ENCODE peak calls at places on chromosomes 7 and 10, in nine cellular contexts. L is H7, C is transverse colon, M is adipocyte, X is AG10803, S is psoas muscle, J is gastrocnemius medialis, N is sigmoid colon, E is astrocyte. V is an unnamed sample.

GRCh38 chr7:41316410-41316809 is 386.5 kb downstream of the INHBA start:
- DNase-seq in C (peak), J (no peak), X (no peak), E (peak), S (no peak), L (no peak), N (no peak), M (no peak), V (no peak)

GRCh38 chr10:114684085-114684821 is 26.2 kb upstream of the ABLIM1 start:
- DNase-seq in J (no peak), C (peak), E (peak), S (peak), N (peak), M (peak), L (no peak), X (peak), V (peak)

GRCh38 chr7:131007439-131008330 is 273.7 kb upstream of the KLF14 start:
- DNase-seq in M (peak), E (peak), N (peak), L (peak), C (peak), S (peak), J (no peak), X (peak), V (peak)

GRCh38 chr7:116011584-116011983 is 19.0 kb downstream of the TFEC start:
- DNase-seq in C (no peak), E (no peak), L (no peak), S (no peak), N (no peak), X (no peak), M (no peak), J (no peak), V (no peak)

GRCh38 chr10:48257407-48257961 is 17.0 kb downstream of the FRMPD2 start:
- DNase-seq in S (no peak), C (no peak), M (no peak), N (no peak), E (no peak), L (no peak), J (no peak), X (peak), V (no peak)

GRCh38 chr7:30162622-30163124 is 27.9 kb downstream of the MTURN start:
- DNase-seq in L (no peak), X (peak), E (peak), J (no peak), M (peak), C (no peak), S (no peak), N (no peak), V (peak)

GRCh38 chr10:132232553-132232949 is 45.8 kb downstream of the DPYSL4 start:
- DNase-seq in C (no peak), M (no peak), J (peak), N (no peak), X (no peak), L (no peak), S (no peak), E (no peak), V (no peak)

GRCh38 chr7:39164887-39165286 is 187.2 kb downstream of the POU6F2 start:
- DNase-seq in N (no peak), M (no peak), S (no peak), C (no peak), X (no peak), E (no peak), L (no peak), J (no peak), V (no peak)

GRCh38 chr7:159155410-159155809 is 10.7 kb upstream of the VIPR2 start:
- DNase-seq in C (no peak), E (no peak), N (no peak), X (no peak), L (no peak), J (no peak), M (no peak), S (no peak), V (no peak)

GRCh38 chr10:132363921-132364593 is 32.1 kb downstream of the LRRC27 start:
- DNase-seq in M (peak), X (peak), C (no peak), L (peak), J (no peak), N (peak), E (peak), S (no peak), V (peak)

GRCh38 chr10:132925614-132926013 is 16.8 kb downstream of the CFAP46 start:
- DNase-seq in S (peak), E (no peak), J (no peak), L (no peak), N (no peak), C (no peak), M (no peak), X (no peak), V (no peak)

GRCh38 chr7:86972072-86972471 is 87.4 kb downstream of the ELAPOR2 start:
- DNase-seq in C (no peak), S (no peak), J (no peak), E (peak), L (no peak), M (no peak), X (no peak), N (no peak), V (peak)

GRCh38 chr7:2288503-2288902 is 25.7 kb downstream of the SNX8 start:
- DNase-seq in J (no peak), S (no peak), X (no peak), L (peak), C (no peak), N (no peak), E (no peak), M (no peak), V (no peak)

GRCh38 chr10:24209421-24209770 is 458 bp downstream of the KIAA1217 start:
- DNase-seq in C (no peak), S (no peak), X (peak), L (no peak), N (no peak), E (peak), M (peak), J (no peak), V (peak)

GRCh38 chr10:68301790-68302502 is 29.9 kb upstream of the HNRNPH3 start:
- DNase-seq in J (no peak), C (no peak), M (peak), E (peak), X (peak), L (peak), S (no peak), N (no peak), V (peak)

GRCh38 chr7:151061241-151062110 is 2.1 kb downstream of the SLC4A2 start:
- DNase-seq in L (peak), E (no peak), M (no peak), S (no peak), X (no peak), N (no peak), J (no peak), C (no peak), V (no peak)

GRCh38 chr7:124671976-124672375 is 93.6 kb downstream of the GPR37 start:
- DNase-seq in S (no peak), J (no peak), L (no peak), X (no peak), C (no peak), M (no peak), N (no peak), E (no peak), V (no peak)

GRCh38 chr10:86699541-86699940 is 31.2 kb downstream of the LDB3 start:
- DNase-seq in X (no peak), C (no peak), N (no peak), L (no peak), M (no peak), S (peak), J (no peak), E (no peak), V (no peak)

GRCh38 chr10:2214035-2214434 is 476.7 kb upstream of the ADARB2 start:
- DNase-seq in C (no peak), X (no peak), E (peak), J (no peak), S (no peak), M (no peak), N (no peak), L (no peak), V (no peak)

GRCh38 chr7:8751557-8752231 is 318.3 kb downstream of the NXPH1 start:
- DNase-seq in S (no peak), C (peak), X (no peak), N (no peak), E (no peak), L (no peak), M (no peak), J (no peak), V (no peak)

GRCh38 chr10:78981257-78981969 is 87.4 kb upstream of the ZMIZ1 start:
- DNase-seq in C (no peak), X (no peak), L (no peak), J (no peak), M (no peak), N (no peak), E (no peak), S (peak), V (no peak)

GRCh38 chr10:43901744-43902504 is 253.2 kb upstream of the ZNF32 start:
- DNase-seq in N (no peak), X (no peak), L (no peak), E (no peak), M (no peak), J (no peak), C (no peak), S (no peak), V (no peak)

GRCh38 chr10:121154846-121155245 is 303.7 kb downstream of the WDR11 start:
- DNase-seq in L (no peak), N (no peak), E (peak), J (no peak), C (peak), S (no peak), M (no peak), X (no peak), V (no peak)

DNA sequence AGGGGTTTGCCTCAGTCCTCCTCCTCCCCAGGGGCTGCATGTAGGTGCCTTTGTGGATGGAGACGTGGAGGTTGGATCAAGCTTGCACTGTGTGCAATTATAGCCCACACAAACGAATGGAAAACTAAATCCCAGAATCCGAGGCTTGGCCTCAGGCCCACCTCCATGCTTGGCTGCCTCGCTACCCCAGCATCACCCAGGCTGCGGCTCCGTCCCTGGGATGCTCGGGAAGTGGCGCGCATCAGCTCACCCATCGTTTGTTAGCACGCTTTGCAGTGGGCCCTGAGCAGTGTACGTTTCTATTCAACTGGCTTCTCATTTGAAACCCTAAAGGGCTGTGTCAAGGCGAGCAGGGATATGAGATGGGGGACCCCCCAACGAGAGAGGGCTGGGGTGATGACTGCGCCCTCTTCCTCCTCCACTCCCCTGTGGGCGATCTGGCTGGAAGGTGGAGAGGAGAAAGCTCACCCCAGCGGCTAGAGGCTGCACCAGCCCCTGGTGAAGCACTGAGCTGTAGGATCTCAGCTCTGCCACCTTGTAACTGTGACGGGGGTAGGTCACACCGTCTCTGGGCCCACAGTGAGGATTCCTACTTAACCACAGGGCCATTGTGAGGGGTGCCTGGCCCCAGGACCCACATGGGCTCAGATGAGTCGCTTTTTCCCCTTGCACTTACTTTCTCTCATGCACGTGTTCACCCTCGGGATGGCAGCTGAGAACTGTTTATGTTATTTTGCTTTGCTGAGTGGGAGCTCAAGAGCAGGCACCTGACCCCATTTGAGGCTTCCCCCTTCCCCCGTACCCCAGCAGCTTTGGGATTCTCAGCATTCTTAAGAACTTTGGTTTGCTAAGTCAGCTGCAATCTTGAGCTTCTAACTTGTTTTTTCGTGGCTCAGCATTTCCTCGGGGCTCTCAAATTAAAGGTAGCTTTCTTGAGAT is 12.7 kb upstream of the BTBD16 start:
- DNase-seq in M (peak), X (peak), N (peak), S (no peak), L (peak), C (no peak), J (no peak), E (peak), V (no peak)
- H3K4me3 ChIP-seq in M (no peak), X (no peak), N (no peak), S (no peak), L (no peak), C (no peak), J (no peak), E (no peak), V (no peak)

GRCh38 chr10:74923556-74923955 is 97.2 kb downstream of the KAT6B start:
- DNase-seq in C (no peak), L (no peak), S (no peak), E (no peak), X (no peak), J (no peak), N (no peak), M (no peak), V (no peak)
- H3K4me3 ChIP-seq in C (no peak), L (no peak), S (peak), E (no peak), X (no peak), J (no peak), N (no peak), M (peak), V (no peak)

GRCh38 chr7:55020481-55020871 is 1.7 kb downstream of the EGFR start:
- DNase-seq in N (peak), M (peak), L (peak), E (peak), X (peak), S (peak), C (peak), J (peak), V (peak)

GRCh38 chr7:55021053-55021452 is 2.2 kb downstream of the EGFR start:
- DNase-seq in M (no peak), X (no peak), C (no peak), S (no peak), J (no peak), N (no peak), L (peak), E (no peak), V (no peak)

GRCh38 chr7:55018361-55019328 is at the start of gene EGFR:
- DNase-seq in E (peak), N (peak), L (peak), S (peak), X (peak), C (peak), M (peak), J (peak), V (peak)

GRCh38 chr7:55019329-55019690 is 493 bp downstream of the EGFR start:
- DNase-seq in N (peak), E (no peak), J (peak), M (peak), L (no peak), S (peak), C (peak), X (no peak), V (no peak)

DNA sequence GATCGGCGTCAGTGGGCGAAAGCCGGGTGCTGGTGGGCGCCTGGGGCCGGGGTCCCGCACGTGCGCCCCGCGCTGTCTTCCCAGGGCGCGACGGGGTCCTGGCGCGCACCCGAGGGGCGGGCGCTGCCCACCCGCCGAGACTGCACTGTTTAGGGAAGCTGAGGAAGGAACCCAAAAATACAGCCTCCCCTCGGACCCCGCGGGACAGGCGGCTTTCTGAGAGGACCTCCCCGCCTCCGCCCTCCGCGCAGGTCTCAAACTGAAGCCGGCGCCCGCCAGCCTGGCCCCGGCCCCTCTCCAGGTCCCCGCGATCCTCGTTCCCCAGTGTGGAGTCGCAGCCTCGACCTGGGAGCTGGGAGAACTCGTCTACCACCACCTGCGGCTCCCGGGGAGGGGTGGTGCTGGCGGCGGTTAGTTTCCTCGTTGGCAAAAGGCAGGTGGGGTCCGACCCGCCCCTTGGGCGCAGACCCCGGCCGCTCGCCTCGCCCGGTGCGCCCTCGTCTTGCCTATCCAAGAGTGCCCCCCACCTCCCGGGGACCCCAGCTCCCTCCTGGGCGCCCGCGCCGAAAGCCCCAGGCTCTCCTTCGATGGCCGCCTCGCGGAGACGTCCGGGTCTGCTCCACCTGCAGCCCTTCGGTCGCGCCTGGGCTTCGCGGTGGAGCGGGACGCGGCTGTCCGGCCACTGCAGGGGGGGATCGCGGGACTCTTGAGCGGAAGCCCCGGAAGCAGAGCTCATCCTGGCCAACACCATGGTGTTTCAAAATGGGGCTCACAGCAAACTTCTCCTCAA is 1.1 kb downstream of the EGFR start:
- DNase-seq in S (peak), E (no peak), J (peak), L (peak), X (no peak), C (peak), M (peak), N (peak), V (no peak)
- H3K4me3 ChIP-seq in S (peak), E (peak), J (peak), L (peak), X (peak), C (peak), M (peak), N (peak), V (peak)

GRCh38 chr7:26713981-26714380 is 150.4 kb downstream of the SKAP2 start:
- DNase-seq in S (no peak), L (no peak), E (no peak), C (no peak), N (no peak), M (no peak), X (no peak), J (no peak), V (no peak)
- H3K4me3 ChIP-seq in S (no peak), L (no peak), E (no peak), C (no peak), N (no peak), M (no peak), X (no peak), J (no peak), V (no peak)

GRCh38 chr7:27147211-27148030 is at the start of gene HOXA6:
- DNase-seq in L (peak), S (peak), J (peak), E (no peak), X (peak), M (no peak), C (peak), N (peak), V (peak)
- H3K4me3 ChIP-seq in L (no peak), S (peak), J (peak), E (no peak), X (peak), M (peak), C (peak), N (peak), V (peak)

DNA sequence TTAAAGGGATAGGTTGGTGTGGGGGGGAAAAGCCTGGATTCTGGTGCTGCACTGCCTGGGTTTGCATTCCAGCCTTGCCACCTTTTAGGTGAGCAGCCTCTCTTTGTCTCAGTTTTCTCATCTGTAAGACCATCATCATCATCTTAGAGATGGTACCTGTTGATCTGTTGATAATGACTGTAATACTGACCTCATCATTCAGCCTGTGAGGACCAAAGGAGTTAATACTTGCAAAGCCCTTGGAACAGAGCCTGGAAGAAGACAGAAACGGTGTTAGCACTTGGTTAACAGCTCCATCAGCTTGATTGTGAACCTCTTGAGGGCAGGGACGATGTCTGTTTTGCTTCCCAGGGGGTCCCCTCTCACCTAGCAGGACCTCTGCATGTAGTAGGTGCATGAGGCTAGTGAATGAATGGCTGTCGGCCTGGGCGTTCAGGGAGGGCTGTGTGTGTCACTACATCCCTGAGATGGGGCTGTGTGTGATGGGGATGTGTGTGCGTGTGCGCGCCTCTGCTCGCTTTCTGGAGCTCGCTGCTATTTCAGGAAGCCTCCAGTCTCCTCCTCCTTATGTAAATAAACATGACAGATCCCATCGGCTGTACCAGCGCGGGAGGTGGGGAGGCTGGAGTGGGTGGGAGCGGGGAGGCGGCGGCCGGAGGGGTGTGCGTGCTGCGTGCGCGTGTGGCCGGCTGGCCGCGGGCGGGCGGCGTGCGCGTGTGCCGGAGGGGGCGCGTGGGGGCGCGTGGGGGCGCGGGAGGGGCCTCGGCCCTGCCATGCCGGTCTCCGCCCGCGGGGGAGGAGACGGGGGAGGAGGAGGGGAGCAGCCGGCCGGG is 61.2 kb downstream of the NEURL1 start:
- DNase-seq in N (peak), C (peak), J (peak), E (peak), X (peak), M (peak), S (peak), L (peak), V (peak)
- H3K4me3 ChIP-seq in N (peak), C (peak), J (peak), E (no peak), X (peak), M (peak), S (peak), L (peak), V (no peak)

GRCh38 chr7:127254163-127254684 is 1.5 kb upstream of the GRM8 start:
- DNase-seq in S (no peak), X (no peak), C (no peak), J (no peak), E (no peak), M (no peak), N (no peak), L (no peak), V (no peak)
- H3K4me3 ChIP-seq in S (peak), X (no peak), C (no peak), J (no peak), E (no peak), M (peak), N (peak), L (peak), V (no peak)

DNA sequence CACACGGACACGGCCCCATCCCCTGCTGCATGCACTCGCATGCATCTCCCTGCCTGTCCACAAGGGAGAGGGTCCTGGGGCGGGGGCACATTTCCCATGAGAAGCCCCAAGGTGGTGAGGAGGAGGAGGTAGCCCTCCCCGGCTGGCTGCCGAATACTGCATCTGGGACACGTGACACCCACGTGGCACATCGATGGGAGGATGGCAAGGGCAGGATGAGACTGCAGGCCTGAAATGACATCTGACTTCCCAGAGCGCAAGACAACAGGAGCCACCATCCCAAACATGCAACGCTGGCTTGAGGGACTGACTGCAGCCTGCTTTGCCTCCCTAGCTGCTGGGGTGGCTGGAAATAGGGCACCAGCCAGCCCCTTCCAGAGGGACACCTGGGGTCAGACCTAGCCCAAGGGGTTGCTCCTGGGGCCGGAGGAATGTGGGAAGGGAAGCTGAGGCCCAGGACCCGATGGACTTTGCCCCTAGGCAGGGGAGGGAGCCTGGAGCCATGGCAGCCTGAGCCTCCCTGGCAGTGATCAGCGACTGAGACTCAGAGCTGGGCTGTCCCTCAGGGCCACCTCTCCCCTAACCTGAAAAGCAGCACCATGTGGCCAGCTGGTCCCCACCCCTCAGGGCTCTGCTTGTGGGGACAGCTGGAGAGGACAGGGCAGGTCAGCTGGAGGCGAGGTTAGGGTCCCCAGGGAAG is 16.1 kb downstream of the BUD23 start:
- DNase-seq in C (no peak), S (no peak), E (no peak), J (no peak), M (no peak), X (no peak), L (peak), N (no peak), V (no peak)
- H3K4me3 ChIP-seq in C (no peak), S (no peak), E (no peak), J (no peak), M (no peak), X (no peak), L (no peak), N (no peak), V (no peak)

V was measured in fibroblast of mammary gland.